ENCODE peak calls at places on chromosomes 5 and 9, in five cellular contexts. One of them, this sample, is unnamed. For H3K4me1, the result is how much of the 10 kb centered on the place peaks cover.

GRCh38 chr5:172646716-172647285 is 5.7 kb downstream of the NEURL1B start:
- DNase-seq in HepG2: peak
- DNase-seq in neuronal stem cell: no peak
- DNase-seq in neural progenitor cell: peak
- DNase-seq in HCT116: no peak
- DNase-seq in this sample: no peak

GRCh38 chr9:36485647-36486453 is 85.8 kb upstream of the RNF38 start:
- DNase-seq in HepG2: no peak
- DNase-seq in neuronal stem cell: peak
- DNase-seq in neural progenitor cell: peak
- DNase-seq in HCT116: no peak
- DNase-seq in this sample: no peak

GRCh38 chr9:125829743-125830142 is 82.6 kb downstream of the PBX3 start:
- DNase-seq in HepG2: no peak
- DNase-seq in neuronal stem cell: no peak
- DNase-seq in neural progenitor cell: no peak
- DNase-seq in HCT116: no peak
- DNase-seq in this sample: no peak

GRCh38 chr5:72438141-72438540 is 69.1 kb downstream of the ZNF366 start:
- DNase-seq in HepG2: no peak
- DNase-seq in neuronal stem cell: no peak
- DNase-seq in neural progenitor cell: no peak
- DNase-seq in HCT116: no peak
- DNase-seq in this sample: peak

GRCh38 chr5:52988335-52989024 is 672 bp upstream of the ITGA2 start:
- DNase-seq in HepG2: no peak
- DNase-seq in neuronal stem cell: no peak
- DNase-seq in neural progenitor cell: no peak
- DNase-seq in HCT116: peak
- DNase-seq in this sample: peak

GRCh38 chr9:114156658-114157421 is 1.5 kb downstream of the COL27A1 start:
- DNase-seq in HepG2: no peak
- DNase-seq in neuronal stem cell: no peak
- DNase-seq in neural progenitor cell: peak
- DNase-seq in HCT116: no peak
- DNase-seq in this sample: no peak

GRCh38 chr9:128558431-128559310 is 6.3 kb downstream of the SPTAN1 start:
- DNase-seq in HepG2: peak
- DNase-seq in neuronal stem cell: no peak
- DNase-seq in neural progenitor cell: peak
- DNase-seq in HCT116: peak
- DNase-seq in this sample: peak

GRCh38 chr5:28548856-28549255 is 1510.5 kb upstream of the CDH9 start:
- DNase-seq in HepG2: no peak
- DNase-seq in neuronal stem cell: no peak
- DNase-seq in neural progenitor cell: no peak
- DNase-seq in HCT116: no peak
- DNase-seq in this sample: no peak

GRCh38 chr9:33263131-33263935 is 1.2 kb downstream of the BAG1 start:
- DNase-seq in HepG2: peak
- DNase-seq in neuronal stem cell: no peak
- DNase-seq in neural progenitor cell: peak
- DNase-seq in HCT116: no peak
- DNase-seq in this sample: no peak

GRCh38 chr5:45038366-45038987 is 229.7 kb downstream of the MRPS30 start:
- DNase-seq in HepG2: peak
- DNase-seq in neuronal stem cell: peak
- DNase-seq in neural progenitor cell: peak
- DNase-seq in HCT116: peak
- DNase-seq in this sample: no peak

GRCh38 chr5:74685979-74686631 is 1.1 kb downstream of the HEXB start:
- DNase-seq in HepG2: no peak
- DNase-seq in neuronal stem cell: no peak
- DNase-seq in neural progenitor cell: no peak
- DNase-seq in HCT116: no peak
- DNase-seq in this sample: no peak

GRCh38 chr9:122835313-122835731 is 6.9 kb upstream of the PDCL start:
- DNase-seq in HepG2: peak
- DNase-seq in neuronal stem cell: no peak
- DNase-seq in neural progenitor cell: peak
- DNase-seq in HCT116: no peak
- DNase-seq in this sample: no peak

GRCh38 chr5:143964919-143965318 is 153.0 kb downstream of the HMHB1 start:
- DNase-seq in HepG2: no peak
- DNase-seq in neuronal stem cell: no peak
- DNase-seq in neural progenitor cell: no peak
- DNase-seq in HCT116: no peak
- DNase-seq in this sample: no peak

GRCh38 chr9:134454386-134454978 is 128.2 kb downstream of the RXRA start:
- DNase-seq in HepG2: no peak
- DNase-seq in neuronal stem cell: no peak
- DNase-seq in neural progenitor cell: no peak
- DNase-seq in HCT116: no peak
- DNase-seq in this sample: no peak

GRCh38 chr5:140075371-140075770 is 32.3 kb upstream of the NRG2 start:
- DNase-seq in HepG2: no peak
- DNase-seq in neuronal stem cell: no peak
- DNase-seq in neural progenitor cell: no peak
- DNase-seq in HCT116: no peak
- DNase-seq in this sample: peak

GRCh38 chr9:6605202-6605601 is 40.3 kb downstream of the GLDC start:
- DNase-seq in HepG2: no peak
- DNase-seq in neuronal stem cell: no peak
- DNase-seq in neural progenitor cell: no peak
- DNase-seq in HCT116: no peak
- DNase-seq in this sample: no peak

GRCh38 chr9:9912459-9912858 is 700.3 kb downstream of the PTPRD start:
- DNase-seq in HepG2: no peak
- DNase-seq in neuronal stem cell: no peak
- DNase-seq in neural progenitor cell: peak
- DNase-seq in HCT116: no peak
- DNase-seq in this sample: no peak

GRCh38 chr5:179377421-179378115 is 32.3 kb upstream of the ADAMTS2 start:
- DNase-seq in HepG2: no peak
- DNase-seq in neuronal stem cell: no peak
- DNase-seq in neural progenitor cell: no peak
- DNase-seq in HCT116: no peak
- DNase-seq in this sample: no peak

GRCh38 chr9:74770508-74771261 is 117.0 kb downstream of the TRPM6 start:
- DNase-seq in HepG2: peak
- DNase-seq in neuronal stem cell: no peak
- DNase-seq in neural progenitor cell: peak
- DNase-seq in HCT116: peak
- DNase-seq in this sample: no peak

GRCh38 chr9:76583256-76583655 is 124.3 kb downstream of the GCNT1 start:
- DNase-seq in HepG2: no peak
- DNase-seq in neuronal stem cell: no peak
- DNase-seq in neural progenitor cell: no peak
- DNase-seq in HCT116: no peak
- DNase-seq in this sample: no peak

GRCh38 chr9:77827104-77827784 is 179.1 kb upstream of the GNA14 start:
- DNase-seq in HepG2: peak
- DNase-seq in neuronal stem cell: no peak
- DNase-seq in neural progenitor cell: no peak
- DNase-seq in HCT116: no peak
- DNase-seq in this sample: no peak

GRCh38 chr5:129465945-129466344 is 5.8 kb downstream of the ADAMTS19 start:
- DNase-seq in HepG2: no peak
- DNase-seq in neuronal stem cell: no peak
- DNase-seq in neural progenitor cell: no peak
- DNase-seq in HCT116: no peak
- DNase-seq in this sample: no peak

GRCh38 chr5:88145603-88146467 is 122.8 kb downstream of the TMEM161B start:
- DNase-seq in HepG2: peak
- DNase-seq in neuronal stem cell: peak
- DNase-seq in neural progenitor cell: peak
- DNase-seq in HCT116: no peak
- DNase-seq in this sample: peak

GRCh38 chr5:71880531-71880930 is 161.5 kb downstream of the CARTPT start:
- DNase-seq in HepG2: no peak
- DNase-seq in neuronal stem cell: no peak
- DNase-seq in neural progenitor cell: no peak
- DNase-seq in HCT116: no peak
- DNase-seq in this sample: no peak

GRCh38 chr5:50415912-50416311 is 25.2 kb downstream of the EMB start:
- DNase-seq in HepG2: no peak
- DNase-seq in neuronal stem cell: no peak
- DNase-seq in neural progenitor cell: no peak
- DNase-seq in HCT116: no peak
- DNase-seq in this sample: no peak

GRCh38 chr9:591292-591691 is 250.2 kb upstream of the DMRT1 start:
- DNase-seq in HepG2: no peak
- DNase-seq in neuronal stem cell: no peak
- DNase-seq in neural progenitor cell: no peak
- DNase-seq in HCT116: no peak
- DNase-seq in this sample: peak

GRCh38 chr9:592225-592624 is 249.3 kb upstream of the DMRT1 start:
- DNase-seq in HepG2: peak
- DNase-seq in neuronal stem cell: no peak
- DNase-seq in neural progenitor cell: peak
- DNase-seq in HCT116: no peak
- DNase-seq in this sample: no peak

GRCh38 chr9:589723-590122 is 251.8 kb upstream of the DMRT1 start:
- DNase-seq in HepG2: no peak
- DNase-seq in neuronal stem cell: no peak
- DNase-seq in neural progenitor cell: no peak
- DNase-seq in HCT116: no peak
- DNase-seq in this sample: no peak

GRCh38 chr9:592733-593132 is 248.8 kb upstream of the DMRT1 start:
- DNase-seq in HepG2: no peak
- DNase-seq in neuronal stem cell: no peak
- DNase-seq in neural progenitor cell: no peak
- DNase-seq in HCT116: no peak
- DNase-seq in this sample: no peak

DNA sequence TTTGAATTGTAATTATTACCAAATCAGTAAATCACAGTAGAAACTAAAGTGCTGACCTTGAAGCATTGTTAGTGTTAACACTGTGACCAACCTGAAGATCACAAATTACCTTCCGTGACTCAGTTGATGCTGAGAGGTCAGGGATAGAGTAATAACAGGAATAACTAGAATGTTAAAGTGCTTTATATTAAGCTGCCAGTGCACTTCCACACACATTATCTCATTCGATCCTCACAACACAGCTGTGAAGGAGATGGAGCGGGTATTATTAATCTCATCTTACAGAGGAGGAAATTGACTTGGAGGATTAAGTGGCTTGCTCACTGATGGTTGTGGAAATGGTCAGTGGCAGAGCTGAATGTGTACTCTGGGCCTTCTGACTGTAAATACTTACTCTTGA is 252.5 kb upstream of the DMRT1 start:
- DNase-seq in HepG2: no peak
- DNase-seq in neuronal stem cell: no peak
- DNase-seq in neural progenitor cell: no peak
- DNase-seq in HCT116: no peak
- DNase-seq in this sample: no peak
- H2AFZ ChIP-seq in HepG2: no peak
- H2AFZ ChIP-seq in neuronal stem cell: no peak
- H2AFZ ChIP-seq in neural progenitor cell: no peak
- H2AFZ ChIP-seq in HCT116: no peak
- H2AFZ ChIP-seq in this sample: no peak

GRCh38 chr5:1119312-1119831 is 7.5 kb upstream of the SLC12A7 start:
- DNase-seq in HepG2: peak
- DNase-seq in neuronal stem cell: no peak
- DNase-seq in neural progenitor cell: no peak
- DNase-seq in HCT116: no peak
- DNase-seq in this sample: no peak
- H3K4me1 ChIP-seq in HepG2: half or more
- H3K4me1 ChIP-seq in neuronal stem cell: under half
- H3K4me1 ChIP-seq in neural progenitor cell: under half
- H3K4me1 ChIP-seq in HCT116: under half
- H3K4me1 ChIP-seq in this sample: under half

GRCh38 chr5:175728885-175729828 is 71.3 kb downstream of the HRH2 start:
- DNase-seq in HepG2: no peak
- DNase-seq in neuronal stem cell: peak
- DNase-seq in neural progenitor cell: peak
- DNase-seq in HCT116: no peak
- DNase-seq in this sample: no peak
- H3K4me2 ChIP-seq in HepG2: peak
- H3K4me2 ChIP-seq in neuronal stem cell: peak
- H3K4me2 ChIP-seq in neural progenitor cell: peak
- H3K4me2 ChIP-seq in HCT116: peak
- H3K4me2 ChIP-seq in this sample: no peak

GRCh38 chr9:121537283-121537682 is 37.6 kb upstream of the GGTA1 start:
- DNase-seq in HepG2: no peak
- DNase-seq in neuronal stem cell: no peak
- DNase-seq in neural progenitor cell: no peak
- DNase-seq in HCT116: no peak
- DNase-seq in this sample: no peak
- H2AFZ ChIP-seq in HepG2: no peak
- H2AFZ ChIP-seq in neuronal stem cell: no peak
- H2AFZ ChIP-seq in neural progenitor cell: no peak
- H2AFZ ChIP-seq in HCT116: no peak
- H2AFZ ChIP-seq in this sample: no peak

GRCh38 chr5:39198080-39198479 is 21.3 kb downstream of the FYB1 start:
- DNase-seq in HepG2: peak
- DNase-seq in neuronal stem cell: no peak
- DNase-seq in neural progenitor cell: no peak
- DNase-seq in HCT116: peak
- DNase-seq in this sample: no peak
- H3K4me1 ChIP-seq in HepG2: under half
- H3K4me1 ChIP-seq in neuronal stem cell: under half
- H3K4me1 ChIP-seq in neural progenitor cell: under half
- H3K4me1 ChIP-seq in HCT116: under half
- H3K4me1 ChIP-seq in this sample: half or more

GRCh38 chr5:126414874-126415502 is 8.2 kb upstream of the GRAMD2B start:
- DNase-seq in HepG2: no peak
- DNase-seq in neuronal stem cell: no peak
- DNase-seq in neural progenitor cell: no peak
- DNase-seq in HCT116: no peak
- DNase-seq in this sample: no peak
- H3K4me2 ChIP-seq in HepG2: no peak
- H3K4me2 ChIP-seq in neuronal stem cell: no peak
- H3K4me2 ChIP-seq in neural progenitor cell: no peak
- H3K4me2 ChIP-seq in HCT116: no peak
- H3K4me2 ChIP-seq in this sample: no peak

This sample was measured in PC-9.